ENCODE peak calls at places on chromosomes 16 and 17, in five cellular contexts. One of them, this sample, is unnamed.

GRCh38 chr16:49129935-49130334 is 151.7 kb downstream of the CBLN1 start:
- DNase-seq in NB4: no peak
- DNase-seq in GM10248: no peak
- DNase-seq in omental fat pad: no peak
- DNase-seq in ovary: no peak
- DNase-seq in this sample: no peak

GRCh38 chr16:19084139-19084538 is 16.7 kb downstream of the COQ7 start:
- DNase-seq in NB4: no peak
- DNase-seq in omental fat pad: no peak
- DNase-seq in ovary: no peak
- DNase-seq in GM10248: no peak
- DNase-seq in this sample: no peak

GRCh38 chr16:16861546-16861945 is 482.6 kb downstream of the NPIPA7 start:
- DNase-seq in NB4: peak
- DNase-seq in omental fat pad: peak
- DNase-seq in ovary: peak
- DNase-seq in GM10248: peak
- DNase-seq in this sample: peak

GRCh38 chr17:35871415-35871814 is 2.7 kb upstream of the HEATR9 start:
- DNase-seq in ovary: no peak
- DNase-seq in NB4: peak
- DNase-seq in omental fat pad: no peak
- DNase-seq in GM10248: no peak
- DNase-seq in this sample: no peak

GRCh38 chr17:72687941-72688340 is 404.5 kb downstream of the SLC39A11 start:
- DNase-seq in NB4: no peak
- DNase-seq in ovary: no peak
- DNase-seq in GM10248: no peak
- DNase-seq in omental fat pad: no peak
- DNase-seq in this sample: no peak

GRCh38 chr17:4769628-4770027 is 2.1 kb upstream of the TM4SF5 start:
- DNase-seq in omental fat pad: no peak
- DNase-seq in ovary: no peak
- DNase-seq in NB4: no peak
- DNase-seq in GM10248: no peak
- DNase-seq in this sample: no peak

GRCh38 chr17:73365934-73366623 is 54.3 kb upstream of the CDC42EP4 start:
- DNase-seq in GM10248: no peak
- DNase-seq in omental fat pad: no peak
- DNase-seq in ovary: peak
- DNase-seq in NB4: no peak
- DNase-seq in this sample: no peak

GRCh38 chr16:3179651-3180050 is 8.4 kb upstream of the OR1F1 start:
- DNase-seq in omental fat pad: no peak
- DNase-seq in GM10248: no peak
- DNase-seq in NB4: no peak
- DNase-seq in ovary: no peak
- DNase-seq in this sample: no peak

GRCh38 chr16:8660841-8661301 is 13.5 kb upstream of the ABAT start:
- DNase-seq in NB4: peak
- DNase-seq in omental fat pad: no peak
- DNase-seq in GM10248: peak
- DNase-seq in ovary: peak
- DNase-seq in this sample: peak

GRCh38 chr16:83779881-83780280 is 27.9 kb upstream of the HSBP1 start:
- DNase-seq in GM10248: no peak
- DNase-seq in ovary: no peak
- DNase-seq in NB4: no peak
- DNase-seq in omental fat pad: no peak
- DNase-seq in this sample: no peak

GRCh38 chr17:62111562-62112180 is 46.6 kb upstream of the MED13 start:
- DNase-seq in omental fat pad: no peak
- DNase-seq in GM10248: no peak
- DNase-seq in ovary: no peak
- DNase-seq in NB4: no peak
- DNase-seq in this sample: no peak

GRCh38 chr17:31679667-31680066 is 179.4 kb downstream of the COPRS start:
- DNase-seq in GM10248: no peak
- DNase-seq in NB4: no peak
- DNase-seq in ovary: no peak
- DNase-seq in omental fat pad: no peak
- DNase-seq in this sample: no peak

GRCh38 chr17:79814624-79814965 is 17.7 kb upstream of the CBX8 start:
- DNase-seq in GM10248: no peak
- DNase-seq in NB4: no peak
- DNase-seq in omental fat pad: no peak
- DNase-seq in ovary: no peak
- DNase-seq in this sample: no peak

GRCh38 chr16:70430667-70431536 is 8.0 kb downstream of the ST3GAL2 start:
- DNase-seq in omental fat pad: no peak
- DNase-seq in NB4: peak
- DNase-seq in GM10248: peak
- DNase-seq in ovary: no peak
- DNase-seq in this sample: peak

GRCh38 chr16:543301-544164 is 16.0 kb downstream of the CAPN15 start:
- DNase-seq in GM10248: no peak
- DNase-seq in omental fat pad: no peak
- DNase-seq in NB4: no peak
- DNase-seq in ovary: no peak
- DNase-seq in this sample: no peak

GRCh38 chr17:81002409-81003361 is 11.0 kb downstream of the CHMP6 start:
- DNase-seq in ovary: peak
- DNase-seq in NB4: peak
- DNase-seq in omental fat pad: peak
- DNase-seq in GM10248: no peak
- DNase-seq in this sample: peak

GRCh38 chr17:7389924-7390910 is 4.1 kb downstream of the PLSCR3 start:
- DNase-seq in NB4: no peak
- DNase-seq in omental fat pad: no peak
- DNase-seq in ovary: no peak
- DNase-seq in GM10248: no peak
- DNase-seq in this sample: no peak

GRCh38 chr16:84922351-84923135 is 88.8 kb downstream of the ZDHHC7 start:
- DNase-seq in omental fat pad: no peak
- DNase-seq in GM10248: no peak
- DNase-seq in ovary: peak
- DNase-seq in NB4: peak
- DNase-seq in this sample: no peak

GRCh38 chr17:30393911-30394867 is 15.5 kb downstream of the CPD start:
- DNase-seq in NB4: no peak
- DNase-seq in ovary: no peak
- DNase-seq in GM10248: no peak
- DNase-seq in omental fat pad: no peak
- DNase-seq in this sample: no peak

DNA sequence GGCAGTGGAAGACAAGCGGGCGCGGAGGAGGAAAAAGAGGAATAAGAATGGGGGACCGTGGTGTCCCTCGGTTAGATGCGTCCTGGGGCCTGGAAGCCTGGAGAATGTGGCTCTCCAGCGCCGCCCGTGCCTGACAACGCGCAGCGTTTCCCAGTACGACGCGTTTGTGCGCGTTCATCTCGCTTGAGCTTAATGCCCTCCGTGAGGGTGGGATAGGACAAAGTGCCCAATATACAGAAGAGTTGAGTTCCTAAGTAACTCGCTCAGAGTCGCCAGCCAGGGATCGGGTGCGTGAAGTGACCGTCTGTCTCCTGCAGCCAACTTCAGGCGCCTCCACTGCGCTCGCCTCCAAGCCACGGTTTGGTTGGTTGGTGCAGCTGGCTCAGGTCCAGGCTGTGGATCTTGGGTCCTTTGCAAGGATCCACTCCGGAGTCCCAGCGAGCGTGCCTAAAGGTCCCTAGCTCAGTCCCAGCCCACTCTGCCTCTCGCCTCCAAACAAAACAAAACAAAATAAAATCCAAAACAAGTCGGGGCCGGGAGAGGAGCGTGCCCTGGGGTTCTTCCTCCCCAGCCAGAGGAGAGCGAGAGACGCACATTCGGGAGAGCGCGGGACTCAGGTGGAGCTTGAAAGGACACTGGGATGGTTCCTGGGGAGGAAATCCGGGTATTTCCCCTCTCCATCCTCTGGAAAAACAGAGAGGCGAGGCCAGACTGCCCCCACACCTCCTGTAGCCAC is 951 bp downstream of the GALR2 start:
- DNase-seq in NB4: peak
- DNase-seq in ovary: no peak
- DNase-seq in GM10248: no peak
- DNase-seq in omental fat pad: no peak
- DNase-seq in this sample: no peak
- TF ChIP-seq CTCF in NB4: no peak
- TF ChIP-seq CTCF in ovary: no peak
- TF ChIP-seq CTCF in GM10248: no peak
- TF ChIP-seq CTCF in omental fat pad: no peak
- TF ChIP-seq CTCF in this sample: no peak

GRCh38 chr16:13448346-13448745 is 471.6 kb upstream of the ERCC4 start:
- DNase-seq in NB4: no peak
- DNase-seq in ovary: no peak
- DNase-seq in GM10248: no peak
- DNase-seq in omental fat pad: no peak
- DNase-seq in this sample: no peak

GRCh38 chr16:13453325-13453724 is 466.6 kb upstream of the ERCC4 start:
- DNase-seq in omental fat pad: no peak
- DNase-seq in GM10248: no peak
- DNase-seq in NB4: no peak
- DNase-seq in ovary: no peak
- DNase-seq in this sample: no peak

GRCh38 chr16:13453938-13454553 is 465.9 kb upstream of the ERCC4 start:
- DNase-seq in NB4: peak
- DNase-seq in omental fat pad: no peak
- DNase-seq in ovary: no peak
- DNase-seq in GM10248: peak
- DNase-seq in this sample: peak
- TF ChIP-seq CTCF in NB4: peak
- TF ChIP-seq CTCF in omental fat pad: no peak
- TF ChIP-seq CTCF in ovary: no peak
- TF ChIP-seq CTCF in GM10248: peak
- TF ChIP-seq CTCF in this sample: peak

GRCh38 chr17:47941246-47941997 is at the start of gene PNPO:
- DNase-seq in GM10248: peak
- DNase-seq in ovary: peak
- DNase-seq in NB4: peak
- DNase-seq in omental fat pad: peak
- DNase-seq in this sample: peak
- TF ChIP-seq CTCF in GM10248: no peak
- TF ChIP-seq CTCF in ovary: no peak
- TF ChIP-seq CTCF in NB4: no peak
- TF ChIP-seq CTCF in omental fat pad: no peak
- TF ChIP-seq CTCF in this sample: peak

GRCh38 chr16:12468552-12468951 is 335.1 kb downstream of the CPPED1 start:
- DNase-seq in NB4: no peak
- DNase-seq in ovary: no peak
- DNase-seq in omental fat pad: no peak
- DNase-seq in GM10248: no peak
- DNase-seq in this sample: no peak
- TF ChIP-seq CTCF in NB4: no peak
- TF ChIP-seq CTCF in ovary: no peak
- TF ChIP-seq CTCF in omental fat pad: no peak
- TF ChIP-seq CTCF in GM10248: no peak
- TF ChIP-seq CTCF in this sample: no peak